ENCODE peak calls at places on chromosomes 1 and 21, in seven cellular contexts. X is GM12878, B is K562, C is transverse colon, L is stomach, Y is ovary, S is A549. O is an unnamed sample.

GRCh38 chr1:94036721-94037120 is 84.2 kb downstream of the ABCA4 start:
- DNase-seq in X (no peak), B (no peak), C (no peak), L (no peak), Y (no peak), S (no peak), O (no peak)

GRCh38 chr1:202264300-202265075 is 70.9 kb downstream of the LGR6 start:
- DNase-seq in X (no peak), B (no peak), C (no peak), L (no peak), Y (peak), S (no peak), O (no peak)

GRCh38 chr21:31509108-31510017 is 150.1 kb upstream of the SOD1 start:
- DNase-seq in X (peak), B (peak), C (peak), L (no peak), Y (no peak), S (peak), O (no peak)

GRCh38 chr1:214588963-214589597 is 13.9 kb upstream of the CENPF start:
- DNase-seq in X (no peak), B (no peak), C (no peak), L (no peak), Y (no peak), S (no peak), O (no peak)

GRCh38 chr1:108843390-108844188 is 13.3 kb downstream of the AKNAD1 start:
- DNase-seq in X (no peak), B (no peak), C (no peak), L (no peak), Y (no peak), S (no peak), O (no peak)

GRCh38 chr1:237879195-237879594 is 11.5 kb downstream of the ZP4 start:
- DNase-seq in X (no peak), B (no peak), C (no peak), L (no peak), Y (no peak), S (peak), O (no peak)

GRCh38 chr1:150257624-150258274 is at the start of gene CA14:
- DNase-seq in X (no peak), B (peak), C (no peak), L (no peak), Y (peak), S (no peak), O (no peak)

GRCh38 chr1:99007366-99007765 is 2.7 kb upstream of the PLPPR5 start:
- DNase-seq in X (no peak), B (no peak), C (no peak), L (no peak), Y (no peak), S (no peak), O (no peak)

GRCh38 chr1:27724961-27725373 is 794 bp upstream of the FAM76A start:
- DNase-seq in X (no peak), B (peak), C (peak), L (peak), Y (peak), S (no peak), O (no peak)

GRCh38 chr1:156508205-156508954 is 7.8 kb upstream of the MEF2D start:
- DNase-seq in X (no peak), B (no peak), C (peak), L (peak), Y (peak), S (no peak), O (peak)

GRCh38 chr1:16352842-16353535 is 709 bp upstream of the FBXO42 start:
- DNase-seq in X (peak), B (no peak), C (peak), L (peak), Y (no peak), S (no peak), O (no peak)

GRCh38 chr1:186763107-186763506 is 65.6 kb upstream of the PLA2G4A start:
- DNase-seq in X (no peak), B (no peak), C (no peak), L (no peak), Y (no peak), S (peak), O (no peak)

GRCh38 chr1:150613061-150613920 is 16.1 kb downstream of the ENSA start:
- DNase-seq in X (peak), B (peak), C (peak), L (no peak), Y (no peak), S (peak), O (peak)

GRCh38 chr1:90313756-90314155 is 318.8 kb downstream of the ZNF326 start:
- DNase-seq in X (no peak), B (no peak), C (no peak), L (no peak), Y (no peak), S (no peak), O (no peak)

GRCh38 chr21:18954415-18954972 is 550.9 kb upstream of the TMPRSS15 start:
- DNase-seq in X (no peak), B (no peak), C (no peak), L (no peak), Y (no peak), S (no peak), O (no peak)
- TF ChIP-seq EP300 in X (no peak), B (no peak), C (no peak), L (no peak), Y (no peak), S (no peak), O (no peak)

DNA sequence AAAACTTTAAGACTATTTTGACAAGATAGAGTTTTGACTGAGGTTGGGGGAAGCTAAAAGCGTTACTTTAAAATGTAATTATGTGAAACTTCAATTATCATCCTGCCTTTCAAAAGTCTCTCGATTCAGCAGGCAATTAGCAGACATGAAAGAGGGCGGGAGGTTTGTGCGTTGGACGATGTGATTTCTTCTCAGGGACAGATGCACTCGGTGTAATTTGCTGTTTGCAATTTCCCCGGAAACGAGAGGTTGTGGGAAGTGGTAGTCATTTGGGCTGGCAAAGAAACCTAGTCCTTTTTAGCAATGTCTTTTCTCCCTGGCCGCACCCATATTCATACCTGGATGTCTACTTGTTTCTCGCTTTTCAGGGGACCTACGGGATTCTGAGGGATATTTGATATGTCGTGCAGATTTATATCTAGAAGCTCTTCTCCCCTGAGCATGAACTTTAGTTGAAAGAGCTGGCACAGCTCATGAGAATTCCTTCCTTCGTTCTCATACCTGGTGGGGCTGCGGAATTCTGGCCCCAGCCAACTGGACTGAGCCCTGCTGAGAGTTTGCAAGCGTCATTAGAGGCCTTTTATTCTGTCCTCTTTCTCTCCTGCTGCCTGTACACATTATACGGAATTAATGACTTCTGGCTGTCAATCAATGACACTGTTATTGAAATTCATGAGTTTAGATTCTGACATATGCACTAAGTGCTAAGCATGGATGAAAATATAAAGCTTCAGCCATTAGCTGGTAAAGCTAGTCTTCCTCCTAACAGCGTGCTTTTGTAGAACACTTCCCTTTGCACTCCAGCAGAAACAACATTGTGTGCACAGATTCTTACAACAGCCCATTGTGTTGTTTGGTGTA is 27.3 kb downstream of the KAZN start:
- DNase-seq in X (no peak), B (no peak), C (no peak), L (no peak), Y (no peak), S (no peak), O (no peak)
- TF ChIP-seq EP300 in X (no peak), B (no peak), C (no peak), L (no peak), Y (no peak), S (no peak), O (no peak)

GRCh38 chr1:42680921-42681683 is 1.1 kb upstream of the YBX1 start:
- DNase-seq in X (no peak), B (no peak), C (no peak), L (no peak), Y (no peak), S (peak), O (no peak)

GRCh38 chr1:42680045-42680444 is 2.2 kb upstream of the YBX1 start:
- DNase-seq in X (no peak), B (no peak), C (no peak), L (no peak), Y (no peak), S (no peak), O (no peak)

GRCh38 chr1:42684139-42684538 is 1.9 kb downstream of the YBX1 start:
- DNase-seq in X (no peak), B (no peak), C (no peak), L (no peak), Y (no peak), S (peak), O (no peak)

GRCh38 chr1:42682739-42683529 is 716 bp downstream of the YBX1 start:
- DNase-seq in X (no peak), B (peak), C (peak), L (peak), Y (peak), S (peak), O (peak)

GRCh38 chr1:42681771-42682483 is at the start of gene YBX1:
- DNase-seq in X (peak), B (peak), C (peak), L (peak), Y (peak), S (peak), O (peak)
- TF ChIP-seq EP300 in X (no peak), B (peak), C (no peak), L (no peak), Y (no peak), S (no peak), O (no peak)

DNA sequence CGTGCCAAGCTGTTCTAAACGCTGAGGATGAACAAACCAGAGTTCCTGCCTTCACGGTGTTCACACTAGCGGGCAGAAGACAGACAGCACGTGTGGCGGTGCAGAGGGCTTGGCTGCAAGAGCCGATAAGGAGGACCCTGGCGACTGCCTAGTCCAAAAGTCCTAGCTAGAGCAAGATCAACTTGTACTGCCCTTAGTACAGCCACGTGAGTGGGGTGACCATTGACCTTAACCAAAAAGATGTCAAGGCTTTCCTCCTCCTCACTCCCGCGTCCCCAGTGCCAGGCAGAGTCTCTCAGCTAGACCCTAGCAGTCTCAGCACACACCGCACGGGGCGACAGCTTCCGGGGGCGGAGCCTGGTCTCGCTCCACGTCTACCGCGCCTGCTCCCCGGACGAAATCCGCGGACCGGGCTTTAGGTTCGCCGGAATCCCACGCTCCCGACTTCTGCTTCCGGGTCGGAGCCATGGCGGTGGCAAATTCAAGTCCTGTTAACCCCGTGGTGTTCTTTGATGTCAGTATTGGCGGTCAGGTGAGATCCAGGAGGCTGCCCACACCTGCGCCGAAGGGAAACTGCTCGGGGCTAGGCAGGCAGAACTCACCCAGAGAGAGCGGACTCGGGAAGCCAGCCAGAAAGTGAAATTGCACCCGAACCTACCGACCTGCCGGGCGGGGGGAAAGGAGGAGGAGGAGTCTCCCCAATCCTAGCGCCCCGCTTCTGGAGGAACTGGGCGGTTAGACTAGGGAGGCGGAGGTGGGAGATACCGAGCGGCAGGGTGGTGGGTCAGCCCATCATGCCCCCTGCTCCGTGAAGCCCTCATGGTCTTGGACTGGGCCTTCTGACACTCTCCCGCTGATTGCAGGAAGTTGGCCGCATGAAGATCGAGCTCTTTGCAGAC is at the start of gene PPIH:
- DNase-seq in X (peak), B (peak), C (peak), L (peak), Y (peak), S (peak), O (peak)
- TF ChIP-seq EP300 in X (no peak), B (peak), C (no peak), L (peak), Y (no peak), S (no peak), O (peak)

GRCh38 chr1:21308847-21309652 is 18.8 kb upstream of the ECE1 start:
- DNase-seq in X (no peak), B (no peak), C (peak), L (peak), Y (no peak), S (no peak), O (no peak)

GRCh38 chr1:21307663-21308062 is 17.4 kb upstream of the ECE1 start:
- DNase-seq in X (no peak), B (peak), C (no peak), L (no peak), Y (no peak), S (no peak), O (no peak)

GRCh38 chr1:21307210-21307609 is 16.9 kb upstream of the ECE1 start:
- DNase-seq in X (no peak), B (no peak), C (no peak), L (no peak), Y (no peak), S (no peak), O (no peak)

GRCh38 chr1:21305900-21306189 is 15.6 kb upstream of the ECE1 start:
- DNase-seq in X (no peak), B (no peak), C (no peak), L (no peak), Y (no peak), S (no peak), O (no peak)

GRCh38 chr1:21308330-21308729 is 18.1 kb upstream of the ECE1 start:
- DNase-seq in X (no peak), B (no peak), C (no peak), L (no peak), Y (no peak), S (no peak), O (no peak)
- TF ChIP-seq EP300 in X (no peak), B (no peak), C (peak), L (no peak), Y (no peak), S (no peak), O (no peak)

DNA sequence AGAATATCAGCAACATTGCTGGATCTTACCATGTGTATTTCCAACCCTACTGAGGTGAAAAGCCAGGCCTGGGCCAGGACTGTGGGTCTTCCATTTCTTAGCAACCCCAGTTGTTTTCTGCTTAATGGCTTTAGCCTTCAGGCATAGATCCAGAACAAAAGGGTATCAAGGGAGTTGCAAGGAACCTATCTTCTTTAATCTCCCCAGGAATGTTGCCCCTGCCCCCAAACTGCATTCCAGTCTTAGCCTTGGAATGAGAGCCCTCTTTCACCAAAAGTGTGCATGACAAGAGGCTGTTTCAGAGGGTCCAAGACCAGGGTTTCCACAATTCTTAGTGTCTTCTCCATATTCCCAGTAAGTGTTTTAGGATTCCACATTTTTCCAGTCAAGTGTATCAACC is 87.9 kb upstream of the SOX13 start:
- DNase-seq in X (no peak), B (no peak), C (no peak), L (no peak), Y (no peak), S (no peak), O (no peak)
- TF ChIP-seq EP300 in X (no peak), B (no peak), C (no peak), L (no peak), Y (no peak), S (no peak), O (no peak)

GRCh38 chr1:38087676-38088075 is 41.1 kb upstream of the POU3F1 start:
- DNase-seq in X (no peak), B (no peak), C (no peak), L (no peak), Y (no peak), S (no peak), O (no peak)

GRCh38 chr1:38084700-38085099 is 38.1 kb upstream of the POU3F1 start:
- DNase-seq in X (no peak), B (no peak), C (no peak), L (no peak), Y (no peak), S (no peak), O (no peak)

GRCh38 chr1:38084113-38084512 is 37.5 kb upstream of the POU3F1 start:
- DNase-seq in X (no peak), B (no peak), C (no peak), L (no peak), Y (no peak), S (no peak), O (no peak)

GRCh38 chr1:38083541-38083940 is 36.9 kb upstream of the POU3F1 start:
- DNase-seq in X (no peak), B (no peak), C (no peak), L (no peak), Y (no peak), S (no peak), O (no peak)

DNA sequence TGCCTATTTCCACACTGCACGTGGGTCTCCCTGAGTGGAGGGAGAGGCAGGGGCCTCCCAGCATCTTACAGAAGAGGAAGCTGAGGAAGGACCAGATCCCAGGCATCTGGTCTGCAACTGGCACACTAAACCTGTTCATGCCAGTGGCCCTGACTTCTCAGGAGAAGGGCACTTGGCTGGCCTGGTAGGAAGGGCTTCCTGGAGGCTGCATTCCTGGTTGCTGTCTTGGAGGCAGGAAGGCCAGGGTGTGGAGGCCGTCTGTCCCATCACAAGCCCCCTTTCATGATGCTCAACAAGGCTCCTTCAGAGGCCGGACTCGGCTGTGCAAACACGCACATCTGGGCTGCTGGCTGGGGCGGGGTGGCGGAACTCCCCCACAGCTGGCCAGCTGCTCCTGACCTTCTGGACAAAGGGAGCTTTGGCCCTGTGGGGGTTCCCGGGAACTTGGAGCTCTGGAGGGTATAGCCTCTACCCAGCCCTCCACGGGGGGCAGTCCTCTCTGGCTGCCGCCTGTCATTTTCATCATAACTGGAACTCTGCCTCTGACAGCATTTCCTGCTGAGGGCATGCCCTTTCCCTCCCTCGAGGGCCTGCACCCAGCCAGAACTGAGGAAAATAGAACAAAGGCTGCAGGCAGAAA is 39.2 kb upstream of the POU3F1 start:
- DNase-seq in X (no peak), B (no peak), C (no peak), L (no peak), Y (no peak), S (no peak), O (no peak)
- TF ChIP-seq EP300 in X (no peak), B (no peak), C (no peak), L (no peak), Y (no peak), S (no peak), O (no peak)

GRCh38 chr1:22678522-22678896 is 25.5 kb downstream of the C1QB start:
- DNase-seq in X (no peak), B (no peak), C (no peak), L (no peak), Y (no peak), S (no peak), O (no peak)
- TF ChIP-seq EP300 in X (no peak), B (no peak), C (no peak), L (no peak), Y (no peak), S (no peak), O (no peak)

DNA sequence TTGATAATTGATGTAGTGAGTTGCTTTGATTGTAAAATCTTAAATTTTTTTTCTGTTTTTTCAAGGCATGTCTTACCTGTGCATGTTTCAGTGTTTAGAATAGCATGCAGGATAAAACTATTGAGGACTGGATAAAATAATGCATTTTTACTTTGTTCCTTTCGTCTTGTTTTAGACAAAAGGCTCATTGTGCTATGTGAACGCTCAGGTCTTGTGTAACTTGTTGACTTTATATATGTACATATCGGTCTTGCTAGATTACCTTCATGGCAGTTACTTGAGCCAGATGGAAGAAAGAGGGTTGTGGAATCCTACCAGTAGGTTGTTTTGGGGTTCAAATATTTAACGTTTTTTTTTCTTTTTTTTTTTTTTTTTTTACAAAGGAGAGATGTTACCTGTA is 7.0 kb downstream of the NFIA start:
- DNase-seq in X (no peak), B (no peak), C (no peak), L (no peak), Y (no peak), S (no peak), O (no peak)
- TF ChIP-seq EP300 in X (no peak), B (no peak), C (no peak), L (no peak), Y (no peak), S (no peak), O (no peak)

GRCh38 chr1:146036990-146037646 is 15.6 kb upstream of the HJV start:
- DNase-seq in X (peak), B (peak), C (peak), L (peak), Y (peak), S (peak), O (peak)
- TF ChIP-seq EP300 in X (no peak), B (peak), C (no peak), L (no peak), Y (no peak), S (no peak), O (no peak)